ENCODE peak calls at places on chromosomes 11 and 22, in eight cellular contexts. O is GM13977, E is prostate gland, U is fibroblast of lung, K is lower lobe of right lung, X is A549, A is MM.1S, F is bronchial epithelial cell. D is an unnamed sample.

GRCh38 chr11:708511-708910 is 2.5 kb downstream of the EPS8L2 start:
- DNase-seq in K (no peak), X (no peak), A (no peak), O (no peak), E (no peak), U (no peak), F (no peak), D (no peak)

GRCh38 chr22:23787600-23787896 is 782 bp downstream of the SMARCB1 start:
- DNase-seq in U (no peak), E (no peak), X (no peak), O (no peak), A (no peak), F (peak), K (no peak), D (no peak)

GRCh38 chr11:59708537-59708936 is 5.1 kb downstream of the OR10V1 start:
- DNase-seq in U (peak), O (no peak), A (no peak), F (peak), K (no peak), X (no peak), E (no peak), D (no peak)

GRCh38 chr11:62665075-62665629 is at the start of the genes C11orf98 and CSKMT:
- DNase-seq in A (peak), F (peak), K (peak), E (peak), X (peak), O (peak), U (peak), D (peak)

GRCh38 chr11:93166194-93166593 is 31.6 kb downstream of the SLC36A4 start:
- DNase-seq in A (peak), F (no peak), U (no peak), O (no peak), K (no peak), E (no peak), X (no peak), D (no peak)

GRCh38 chr11:17683378-17684161 is 35.8 kb upstream of the MYOD1 start:
- DNase-seq in K (no peak), X (no peak), E (no peak), O (no peak), U (peak), A (no peak), F (peak), D (no peak)

GRCh38 chr11:113238721-113239120 is 75.7 kb upstream of the TTC12 start:
- DNase-seq in U (no peak), O (no peak), K (no peak), F (no peak), A (no peak), E (no peak), X (no peak), D (no peak)

GRCh38 chr11:116357769-116358544 is 414.8 kb downstream of the BUD13 start:
- DNase-seq in F (peak), X (no peak), O (no peak), U (peak), A (no peak), E (no peak), K (peak), D (no peak)

GRCh38 chr11:110962907-110963306 is 250.7 kb upstream of the ARHGAP20 start:
- DNase-seq in A (no peak), U (no peak), F (no peak), O (no peak), E (no peak), X (no peak), K (no peak), D (no peak)

GRCh38 chr11:124551189-124551588 is 7.7 kb upstream of the OR8B12 start:
- DNase-seq in K (no peak), O (no peak), U (no peak), A (no peak), F (no peak), X (no peak), E (no peak), D (no peak)

GRCh38 chr11:111064118-111064517 is 181.4 kb upstream of the POU2AF2 start:
- DNase-seq in U (peak), X (no peak), F (no peak), O (no peak), E (no peak), K (no peak), A (no peak), D (no peak)

GRCh38 chr11:7143908-7144307 is 55.1 kb downstream of the RBMXL2 start:
- DNase-seq in O (no peak), E (no peak), X (no peak), U (no peak), K (no peak), F (peak), A (peak), D (no peak)

GRCh38 chr22:42662114-42663021 is 13.2 kb upstream of the CYB5R3 start:
- DNase-seq in E (peak), O (peak), X (peak), K (peak), A (peak), F (peak), U (peak), D (peak)

GRCh38 chr11:44622721-44623258 is 57.3 kb downstream of the CD82 start:
- DNase-seq in K (no peak), O (no peak), U (no peak), A (no peak), F (no peak), E (no peak), X (no peak), D (no peak)

GRCh38 chr11:64372021-64372420 is 13.1 kb downstream of the RPS6KA4 start:
- DNase-seq in E (no peak), X (no peak), O (no peak), F (no peak), U (no peak), A (no peak), K (no peak), D (no peak)

GRCh38 chr11:12276831-12277475 is 100.4 kb upstream of the PARVA start:
- DNase-seq in E (no peak), A (no peak), F (no peak), O (no peak), K (no peak), U (no peak), X (no peak), D (no peak)

GRCh38 chr11:27444801-27445215 is 27.8 kb downstream of the LGR4 start:
- DNase-seq in A (no peak), F (no peak), X (no peak), O (no peak), E (no peak), K (no peak), U (no peak), D (no peak)

GRCh38 chr11:128865490-128865889 is 1.6 kb downstream of the KCNJ1 start:
- DNase-seq in F (peak), X (no peak), K (no peak), O (no peak), E (no peak), A (no peak), U (peak), D (no peak)

GRCh38 chr11:6238902-6239301 is at the start of gene CNGA4:
- DNase-seq in O (no peak), E (no peak), F (no peak), A (no peak), K (no peak), U (no peak), X (no peak), D (no peak)

GRCh38 chr11:95788921-95789505 is 569 bp downstream of the FAM76B start:
- DNase-seq in A (peak), K (no peak), U (peak), X (peak), O (peak), F (peak), E (peak), D (no peak)

GRCh38 chr11:6557063-6557462 is 46.4 kb downstream of the RRP8 start:
- DNase-seq in O (no peak), K (no peak), E (no peak), A (no peak), X (no peak), F (no peak), U (no peak), D (no peak)

GRCh38 chr11:35035894-35036408 is 103.0 kb upstream of the CD44 start:
- DNase-seq in X (no peak), K (no peak), F (peak), E (no peak), O (no peak), U (peak), A (no peak), D (no peak)

GRCh38 chr22:23829845-23830372 is 8.9 kb downstream of the DERL3 start:
- DNase-seq in K (no peak), O (no peak), F (no peak), U (peak), A (no peak), E (no peak), X (no peak), D (no peak)

GRCh38 chr11:7547091-7547490 is 33.3 kb downstream of the PPFIBP2 start:
- DNase-seq in A (no peak), K (no peak), X (no peak), O (no peak), E (no peak), F (no peak), U (no peak), D (no peak)

GRCh38 chr22:21568207-21569075 is 927 bp downstream of the UBE2L3 start:
- DNase-seq in E (peak), K (no peak), U (peak), F (no peak), O (peak), X (no peak), A (peak), D (peak)

GRCh38 chr11:118251858-118252652 is at the start of gene MPZL3:
- DNase-seq in A (peak), F (peak), O (peak), E (peak), U (peak), X (peak), K (peak), D (peak)

GRCh38 chr11:62150887-62151736 is 27.3 kb downstream of the INCENP start:
- DNase-seq in X (no peak), O (no peak), U (no peak), F (no peak), K (no peak), A (no peak), E (no peak), D (no peak)

GRCh38 chr11:861105-861479 is 18.4 kb downstream of the TSPAN4 start:
- DNase-seq in U (no peak), E (no peak), F (no peak), X (no peak), O (no peak), K (no peak), A (no peak), D (no peak)

GRCh38 chr11:12248330-12248729 is 129.0 kb upstream of the PARVA start:
- DNase-seq in K (peak), U (peak), X (no peak), E (peak), O (no peak), A (no peak), F (peak), D (peak)

GRCh38 chr11:120210651-120211521 is at the start of gene OAF:
- DNase-seq in O (peak), A (peak), E (peak), K (peak), F (peak), U (peak), X (peak), D (peak)

GRCh38 chr11:105577645-105578044 is 32.2 kb upstream of the GRIA4 start:
- DNase-seq in U (peak), E (no peak), F (peak), X (no peak), K (no peak), A (no peak), O (no peak), D (no peak)

GRCh38 chr22:39556970-39557811 is 13.4 kb upstream of the CACNA1I start:
- DNase-seq in O (no peak), E (no peak), X (peak), U (peak), F (no peak), K (no peak), A (no peak), D (no peak)

DNA sequence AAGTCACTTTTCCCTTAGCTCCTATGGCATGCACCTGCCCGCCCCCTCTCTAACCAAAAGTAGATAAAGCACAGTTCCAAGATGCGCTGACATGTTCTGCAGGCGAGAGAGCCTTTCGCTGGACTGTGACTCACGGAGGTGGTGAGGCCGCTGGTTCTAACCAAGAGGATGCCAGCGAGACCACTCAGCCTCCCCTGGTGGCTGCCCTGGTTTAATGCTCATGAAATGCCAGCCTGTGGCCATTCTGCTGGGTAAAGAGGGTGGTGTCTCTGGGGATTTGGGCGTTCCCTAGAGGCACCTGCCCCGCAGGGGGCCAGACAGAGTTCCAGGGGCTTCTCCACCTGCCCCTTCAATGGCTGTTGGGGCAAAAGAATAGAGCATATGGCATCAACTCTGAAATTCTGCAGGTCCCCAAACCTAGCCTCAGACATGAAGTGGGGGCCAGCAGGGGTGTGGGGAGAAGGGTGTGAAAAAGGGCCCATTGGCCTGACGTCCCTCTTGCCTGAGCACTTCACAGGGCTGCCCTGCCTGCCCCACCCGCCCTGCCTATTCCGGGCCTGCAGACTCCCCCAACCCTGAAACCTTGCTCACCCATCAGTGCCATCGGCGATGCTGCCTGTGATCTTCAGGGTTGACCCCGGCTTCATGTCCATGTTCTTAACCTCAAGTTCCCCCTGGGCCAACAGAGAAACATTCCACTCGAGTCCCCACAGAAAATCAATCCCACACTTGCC is 8.5 kb downstream of the LGALS2 start:
- DNase-seq in K (no peak), E (no peak), O (no peak), F (peak), A (no peak), X (peak), U (peak), D (no peak)
- TF ChIP-seq CTCF in K (no peak), E (no peak), O (no peak), F (peak), A (no peak), X (no peak), U (no peak), D (no peak)

GRCh38 chr11:68340784-68341556 is 28.6 kb downstream of the LRP5 start:
- DNase-seq in O (no peak), K (no peak), A (no peak), E (no peak), X (peak), F (peak), U (no peak), D (no peak)

GRCh38 chr11:68343761-68344256 is 31.4 kb downstream of the LRP5 start:
- DNase-seq in F (no peak), X (no peak), E (no peak), O (no peak), A (no peak), U (no peak), K (no peak), D (no peak)

GRCh38 chr11:68342459-68343158 is 30.2 kb downstream of the LRP5 start:
- DNase-seq in F (peak), A (no peak), E (peak), K (peak), U (peak), X (no peak), O (no peak), D (no peak)

GRCh38 chr11:68340003-68340767 is 27.8 kb downstream of the LRP5 start:
- DNase-seq in E (no peak), U (no peak), X (no peak), O (no peak), K (no peak), F (no peak), A (no peak), D (no peak)

DNA sequence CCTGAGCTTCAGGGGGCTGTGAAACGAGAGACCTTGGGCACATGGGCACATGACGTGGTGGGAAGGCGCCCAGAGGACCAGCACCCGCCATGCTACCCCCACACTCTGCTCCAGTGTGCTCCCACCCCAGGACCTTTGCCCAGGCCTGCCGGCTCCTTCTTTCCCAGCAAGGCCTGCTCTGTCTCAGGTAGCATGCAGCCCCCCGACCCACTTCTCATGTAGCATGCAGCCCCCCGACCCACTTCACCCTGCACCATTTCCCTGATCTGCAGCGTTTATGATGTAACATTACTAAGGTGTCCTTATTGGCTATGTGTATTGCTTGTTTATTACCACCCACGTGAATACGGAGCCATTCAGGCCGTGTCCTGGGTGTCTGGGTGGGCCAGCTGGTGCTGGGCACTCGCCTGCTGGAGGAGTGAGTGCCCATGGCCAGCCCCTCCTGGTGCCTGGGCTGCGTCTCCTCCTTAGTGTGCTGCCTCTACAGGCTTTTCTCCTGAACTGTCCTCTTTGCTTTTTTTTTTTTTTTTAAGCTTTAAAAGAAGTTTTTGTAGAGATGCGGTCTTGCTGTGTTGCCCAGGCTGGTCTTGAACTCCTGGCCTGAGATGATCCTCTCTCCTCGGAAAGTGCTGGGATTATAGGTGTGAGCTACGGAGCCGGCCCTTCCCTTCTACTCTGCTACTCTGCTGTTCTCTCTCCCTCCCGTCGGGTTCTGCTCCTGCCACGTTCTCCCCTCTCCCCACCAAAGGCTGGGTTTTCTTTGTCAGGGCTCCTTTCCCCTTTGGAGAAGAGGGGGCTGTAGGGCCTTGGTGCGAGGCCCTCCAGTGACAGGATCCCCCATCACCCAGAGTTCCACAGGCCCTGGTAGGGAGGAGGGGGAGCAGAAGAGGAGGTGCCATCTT is 29.4 kb downstream of the LRP5 start:
- DNase-seq in U (no peak), O (no peak), K (no peak), A (no peak), X (no peak), E (no peak), F (no peak), D (no peak)
- TF ChIP-seq CTCF in U (peak), O (no peak), K (no peak), A (no peak), X (no peak), E (no peak), F (peak), D (no peak)

DNA sequence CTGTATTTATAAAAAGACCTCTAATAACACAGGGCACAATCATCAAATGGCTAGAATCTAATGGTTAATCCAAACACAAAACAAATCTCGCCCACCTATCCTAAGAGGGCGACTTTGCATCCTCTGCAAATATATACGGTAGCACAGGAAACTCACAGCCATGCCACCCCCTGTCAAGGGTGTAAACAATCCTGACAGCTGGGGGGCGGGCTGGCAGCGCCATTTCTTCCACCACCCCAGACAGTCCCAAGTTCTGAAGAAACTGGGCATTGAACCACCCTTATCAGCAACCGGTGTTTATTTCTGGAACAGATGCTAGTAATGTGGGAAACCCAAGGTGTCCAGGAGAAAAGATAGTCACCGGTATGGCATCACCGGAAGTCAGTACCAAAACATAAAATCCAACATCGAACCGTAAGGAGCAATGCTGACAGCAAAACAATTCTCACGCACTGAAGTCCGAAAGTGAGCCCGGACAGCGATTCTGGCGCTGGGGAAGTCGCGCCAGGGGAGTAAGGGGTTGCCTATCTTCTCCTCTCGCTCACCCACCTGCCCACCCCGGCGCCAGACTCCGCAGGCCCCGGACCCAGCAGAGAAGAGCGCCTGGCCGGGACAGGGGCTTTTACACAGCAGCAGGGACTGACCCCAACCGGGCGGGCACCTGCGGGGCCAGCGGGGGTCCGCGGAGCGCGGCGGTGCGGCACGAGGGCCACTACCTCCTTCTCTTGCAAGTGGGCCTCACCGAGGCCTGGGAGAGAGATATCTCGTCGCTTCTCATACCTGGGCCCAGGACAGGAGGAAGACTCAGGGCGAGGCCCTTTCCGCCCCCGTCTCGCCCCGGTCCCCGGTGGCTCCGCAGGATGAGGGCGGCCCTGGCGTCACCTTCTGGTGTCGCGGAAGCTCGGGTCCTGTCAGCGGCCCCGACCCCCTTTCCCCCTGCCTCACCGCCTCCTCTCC is 643 bp downstream of the FBXO3 start:
- DNase-seq in A (peak), X (peak), F (peak), O (peak), K (peak), E (no peak), U (peak), D (no peak)
- TF ChIP-seq CTCF in A (no peak), X (no peak), F (no peak), O (no peak), K (no peak), E (no peak), U (no peak), D (no peak)

GRCh38 chr11:58576792-58577440 is 1.3 kb upstream of the LPXN start:
- DNase-seq in U (peak), X (no peak), E (no peak), A (peak), F (peak), O (no peak), K (no peak), D (no peak)
- TF ChIP-seq CTCF in U (peak), X (peak), E (peak), A (peak), F (peak), O (peak), K (peak), D (peak)

GRCh38 chr22:43851979-43852307 is 10.4 kb downstream of the SULT4A1 start:
- DNase-seq in O (no peak), X (no peak), A (no peak), K (no peak), F (no peak), E (no peak), U (no peak), D (no peak)
- TF ChIP-seq CTCF in O (no peak), X (no peak), A (no peak), K (no peak), F (no peak), E (no peak), U (no peak), D (no peak)

GRCh38 chr11:76310832-76311231 is 70.1 kb downstream of the THAP12 start:
- DNase-seq in X (no peak), E (no peak), U (no peak), F (no peak), A (no peak), O (no peak), K (peak), D (no peak)
- TF ChIP-seq CTCF in X (no peak), E (no peak), U (no peak), F (no peak), A (no peak), O (no peak), K (no peak), D (no peak)

D was measured in left ventricle myocardium inferior.